ENCODE peak calls at places on chromosomes 4 and X, in seven cellular contexts. W is uterus, N is PC-9, D is neural progenitor cell, X is AG04450, K is OCI-LY7, A is cardiac muscle cell. H is an unnamed sample.

GRCh38 chr4:67393699-67394281 is 151.5 kb downstream of the CENPC start:
- DNase-seq in A (peak; percentile 76), X (peak; percentile 16), W (no peak), N (no peak), K (peak; percentile 59), D (peak; percentile 57), H (peak; percentile 67)

GRCh38 chrX:39519213-39519544 is 578.6 kb downstream of the BCOR start:
- DNase-seq in X (no peak), D (no peak), A (peak; percentile 61), K (no peak), N (no peak), W (peak; percentile 32), H (peak; percentile 25)

GRCh38 chrX:40154853-40155616 is 57.3 kb upstream of the BCOR start:
- DNase-seq in X (no peak), N (peak; percentile 71), D (peak; percentile 91), W (peak; percentile 76), A (peak; percentile 95), K (peak; percentile 29), H (peak; percentile 48)

GRCh38 chr4:57037982-57038604 is 59.4 kb downstream of the POLR2B start:
- DNase-seq in K (peak; percentile 19), W (peak; percentile 69), D (peak; percentile 82), A (peak; percentile 85), N (no peak), X (no peak), H (peak; percentile 79)

GRCh38 chrX:132758778-132759177 is 199.7 kb downstream of the HS6ST2 start:
- DNase-seq in N (no peak), W (no peak), A (peak; percentile 25), K (no peak), D (no peak), X (no peak), H (peak; percentile 78)

GRCh38 chrX:41313419-41313818 is 20.5 kb upstream of the DDX3X start:
- DNase-seq in X (no peak), A (no peak), W (no peak), K (no peak), N (no peak), D (no peak), H (no peak)

GRCh38 chr4:153771058-153771457 is 11.2 kb upstream of the RNF175 start:
- DNase-seq in D (no peak), W (no peak), K (no peak), A (no peak), N (no peak), X (no peak), H (no peak)

GRCh38 chrX:34470507-34470906 is 186.6 kb downstream of the TMEM47 start:
- DNase-seq in W (no peak), D (no peak), A (no peak), N (no peak), K (no peak), X (no peak), H (no peak)

GRCh38 chr4:73413294-73413755 is 9.2 kb downstream of the ALB start:
- DNase-seq in W (no peak), X (no peak), K (no peak), N (no peak), A (no peak), D (no peak), H (no peak)

GRCh38 chr4:148116264-148116663 is 325.9 kb downstream of the NR3C2 start:
- DNase-seq in K (no peak), A (no peak), N (no peak), X (peak; percentile 36), D (no peak), W (no peak), H (peak; percentile 43)

GRCh38 chrX:40260123-40260751 is 162.5 kb upstream of the BCOR start:
- DNase-seq in X (no peak), A (peak; percentile 37), K (no peak), W (no peak), D (no peak), N (no peak), H (no peak)

GRCh38 chr4:7425591-7426468 is 8.9 kb downstream of the PSAPL1 start:
- DNase-seq in N (no peak), K (no peak), W (peak; percentile 6), X (no peak), D (no peak), A (no peak), H (no peak)

GRCh38 chr4:103008875-103009729 is 10.4 kb downstream of the SLC9B1 start:
- DNase-seq in K (peak; percentile 75), W (no peak), A (peak; percentile 69), N (peak; percentile 52), D (peak; percentile 60), X (peak; percentile 50), H (peak; percentile 26)

GRCh38 chrX:116427976-116428375 is 8.4 kb upstream of the SLC6A14 start:
- DNase-seq in N (no peak), A (no peak), D (no peak), X (no peak), W (no peak), K (no peak), H (no peak)

GRCh38 chr4:183610033-183610432 is 49.0 kb downstream of the RWDD4 start:
- DNase-seq in N (no peak), D (no peak), K (no peak), W (no peak), X (no peak), A (no peak), H (peak; percentile 30)

GRCh38 chr4:109425405-109425804 is 8.2 kb upstream of the SEC24B start:
- DNase-seq in D (no peak), A (no peak), N (no peak), X (no peak), K (no peak), W (no peak), H (no peak)

GRCh38 chr4:129264008-129264657 is 168.2 kb downstream of the C4orf33 start:
- DNase-seq in A (no peak), X (no peak), D (no peak), N (no peak), K (no peak), W (no peak), H (no peak)

GRCh38 chr4:169009281-169010124 is 552 bp downstream of the CBR4 start:
- DNase-seq in W (peak; percentile 67), A (peak; percentile 76), D (peak; percentile 82), K (peak; percentile 80), X (no peak), N (peak; percentile 37), H (peak; percentile 74)

GRCh38 chrX:108186811-108187210 is 95.2 kb downstream of the ATG4A start:
- DNase-seq in K (no peak), D (no peak), X (peak; percentile 45), N (peak; percentile 87), A (no peak), W (no peak), H (peak; percentile 2)

GRCh38 chr4:167779280-167779679 is 313.1 kb upstream of the ANXA10 start:
- DNase-seq in K (no peak), D (no peak), A (no peak), X (no peak), N (no peak), W (no peak), H (no peak)

GRCh38 chr4:106329027-106329618 is 12.8 kb downstream of the AIMP1 start:
- DNase-seq in N (no peak), A (peak; percentile 46), W (no peak), X (peak; percentile 21), K (peak; percentile 21), D (peak; percentile 26), H (no peak)

GRCh38 chrX:124829930-124830329 is 483.6 kb downstream of the SH2D1A start:
- DNase-seq in N (no peak), K (peak; percentile 1), W (no peak), A (no peak), X (no peak), D (no peak), H (no peak)

GRCh38 chr4:13829457-13829856 is 201.9 kb upstream of the BOD1L1 start:
- DNase-seq in N (no peak), A (no peak), W (no peak), X (no peak), K (no peak), D (no peak), H (no peak)

GRCh38 chr4:168623011-168623410 is 126.2 kb downstream of the PALLD start:
- DNase-seq in N (no peak), X (no peak), W (no peak), K (no peak), A (no peak), D (no peak), H (no peak)

GRCh38 chr4:126761947-126762650 is 870.7 kb upstream of the INTU start:
- DNase-seq in A (no peak), W (no peak), K (no peak), D (no peak), N (no peak), X (no peak), H (no peak)

GRCh38 chr4:126762651-126763247 is 870.0 kb upstream of the INTU start:
- DNase-seq in N (no peak), K (no peak), A (no peak), W (no peak), X (no peak), D (no peak), H (no peak)

GRCh38 chr4:126768338-126768737 is 864.4 kb upstream of the INTU start:
- DNase-seq in K (no peak), W (no peak), N (no peak), A (no peak), D (no peak), X (no peak), H (no peak)

GRCh38 chr4:126766266-126766665 is 866.5 kb upstream of the INTU start:
- DNase-seq in X (no peak), K (no peak), D (no peak), W (no peak), A (no peak), N (no peak), H (no peak)
- H3K27ac ChIP-seq in X (no peak overlapping the region), K (no peak overlapping the region), D (no peak overlapping the region), W (no peak overlapping the region), A (no peak overlapping the region), N (no peak overlapping the region), H (no peak overlapping the region)

GRCh38 chrX:154485150-154486051 is 1.0 kb downstream of the UBL4A start:
- DNase-seq in A (no peak), X (no peak), N (no peak), W (no peak), K (no peak), D (no peak), H (no peak)
- H3K4me3 ChIP-seq in A (peak overlapping the region; percentile 62), X (peak overlapping the region; percentile 64), N (peak overlapping the region; percentile 69), W (peak overlapping the region; percentile 21), K (peak overlapping the region; percentile 98), D (peak overlapping the region; percentile 58), H (peak overlapping the region; percentile 72)

DNA sequence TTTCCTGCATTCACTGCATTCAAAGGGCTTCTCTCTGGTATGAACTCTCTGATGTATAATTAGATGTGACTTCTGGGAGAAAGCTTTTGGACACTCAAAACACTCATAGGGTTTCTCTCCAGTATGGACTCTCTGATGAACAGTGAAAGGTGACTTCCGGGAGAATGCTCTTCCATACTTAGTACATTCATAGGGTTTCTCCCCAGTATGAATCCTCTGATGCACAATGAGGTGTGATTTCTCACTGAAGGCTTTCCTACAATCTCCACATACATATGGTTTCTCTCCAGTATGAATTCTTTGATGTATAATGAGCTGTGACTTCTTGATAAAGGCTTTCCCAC is 12.2 kb downstream of the ZNF630 start:
- DNase-seq in N (no peak), X (no peak), D (no peak), K (no peak), A (no peak), W (no peak), H (no peak)
- H3K9me3 ChIP-seq in N (no peaks in the 10 kb centered on the region), X (no peaks in the 10 kb centered on the region), D (peaks cover 13% of the 10 kb centered on the region), K (no peaks in the 10 kb centered on the region), A (no peaks in the 10 kb centered on the region), W (no peaks in the 10 kb centered on the region), H (no peaks in the 10 kb centered on the region)

DNA sequence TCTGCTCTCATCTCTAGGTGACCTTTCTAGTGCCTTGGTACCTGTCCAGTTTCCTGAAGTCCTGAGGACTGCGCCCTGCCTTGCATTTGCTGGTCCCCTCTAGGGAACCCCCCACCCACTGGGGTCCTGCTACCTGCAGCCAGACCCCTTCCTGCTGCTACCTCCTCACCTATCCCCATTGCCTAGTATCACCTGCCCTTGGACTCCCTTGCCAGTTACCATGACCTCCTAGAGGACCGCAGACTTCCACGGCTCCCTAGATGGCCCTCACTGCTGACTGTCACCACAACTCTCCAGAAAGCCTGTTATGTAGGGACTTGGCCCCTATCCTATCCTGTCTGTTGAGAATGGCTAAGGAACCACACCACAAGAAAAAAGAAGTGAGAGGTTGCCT is 166.6 kb downstream of the EFNB1 start:
- DNase-seq in N (no peak), X (no peak), A (no peak), D (no peak), W (no peak), K (no peak), H (no peak)
- H3K27ac ChIP-seq in N (no peak overlapping the region), X (peak overlapping the region; percentile 39), A (peak overlapping the region; percentile 65), D (no peak overlapping the region), W (peak overlapping the region; percentile 77), K (no peak overlapping the region), H (no peak overlapping the region)

H was measured in SJCRH30.